ENCODE peak calls at places on chromosomes 1 and 21, in four cellular contexts. F is body of pancreas, M is testis, C is heart right ventricle. Q is an unnamed sample. For H3K4me1, the result is how much of the 10 kb centered on the place peaks cover.

GRCh38 chr1:57431400-57431799 is 7.5 kb upstream of the DAB1 start:
- DNase-seq in F (no peak), M (no peak), C (no peak), Q (no peak)

GRCh38 chr21:43311303-43311817 is 115.6 kb downstream of the SIK1 start:
- DNase-seq in F (peak), M (no peak), C (no peak), Q (no peak)

GRCh38 chr1:207076181-207076949 is 12.3 kb upstream of the C4BPB start:
- DNase-seq in F (no peak), M (no peak), C (no peak), Q (no peak)

GRCh38 chr1:243850368-243851128 is 505 bp upstream of the AKT3 start:
- DNase-seq in F (peak), M (peak), C (peak), Q (peak)

GRCh38 chr1:213979751-213980605 is 7.8 kb upstream of the PROX1 start:
- DNase-seq in F (no peak), M (no peak), C (no peak), Q (no peak)

GRCh38 chr1:188782220-188782841 is 1695.3 kb downstream of the BRINP3 start:
- DNase-seq in F (peak), M (peak), C (no peak), Q (peak)

GRCh38 chr21:46509760-46510159 is 51.1 kb downstream of the DIP2A start:
- DNase-seq in F (peak), M (no peak), C (no peak), Q (no peak)

GRCh38 chr1:39609618-39610331 is 29.7 kb downstream of the HEYL start:
- DNase-seq in F (no peak), M (peak), C (peak), Q (peak)

GRCh38 chr1:48471603-48472576 is at the start of gene SPATA6:
- DNase-seq in F (peak), M (peak), C (peak), Q (peak)
- TF ChIP-seq CTCF in F (no peak), M (no peak), C (peak), Q (no peak)

DNA sequence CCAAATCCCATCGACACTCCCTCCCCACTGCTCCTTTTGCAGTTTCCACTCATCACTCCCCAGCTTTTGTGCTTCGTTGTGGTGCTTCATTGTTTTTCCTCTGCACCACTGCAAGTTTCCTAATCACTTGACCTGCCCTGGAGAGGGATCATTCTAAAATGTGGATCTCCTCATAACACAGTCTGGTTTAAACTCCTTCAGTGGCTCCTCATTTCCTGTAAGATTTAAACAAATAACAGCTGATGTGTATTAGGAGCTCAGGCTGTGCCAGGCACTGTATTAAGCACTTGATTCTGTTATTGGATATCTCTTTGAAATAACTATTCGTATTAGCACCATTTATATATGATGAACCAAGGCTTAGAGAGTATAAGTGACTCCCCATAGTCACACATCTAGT is 51.3 kb downstream of the MAP10 start:
- DNase-seq in F (no peak), M (no peak), C (no peak), Q (no peak)
- H3K4me1 ChIP-seq in F (under half), M (under half), C (under half), Q (under half)

DNA sequence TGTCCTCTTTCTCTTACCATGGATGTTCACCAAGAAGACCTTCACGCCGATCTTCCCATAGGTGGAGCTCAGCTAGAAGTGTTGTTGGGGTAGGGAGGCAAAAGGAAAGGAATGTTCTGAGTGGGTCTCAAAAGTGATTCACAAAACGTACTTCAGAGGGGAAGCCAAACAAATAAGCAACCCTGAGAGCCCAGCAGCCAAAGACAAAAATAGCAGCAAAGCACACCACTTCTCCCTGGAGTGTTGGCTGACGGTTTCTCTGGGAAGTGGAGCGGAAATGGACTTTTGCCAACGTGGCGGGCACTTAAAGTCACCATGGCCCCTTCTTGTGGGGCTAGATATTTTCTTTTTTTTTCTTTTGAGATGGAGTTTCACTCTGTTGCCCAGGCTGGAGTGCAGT is 23.1 kb downstream of the SLC26A9 start:
- DNase-seq in F (no peak), M (peak), C (peak), Q (no peak)
- TF ChIP-seq CTCF in F (no peak), M (no peak), C (no peak), Q (no peak)

GRCh38 chr21:21387891-21388290 is 389.7 kb downstream of the NCAM2 start:
- DNase-seq in F (no peak), M (no peak), C (no peak), Q (no peak)
- H3K4me1 ChIP-seq in F (under half), M (under half), C (under half), Q (under half)

DNA sequence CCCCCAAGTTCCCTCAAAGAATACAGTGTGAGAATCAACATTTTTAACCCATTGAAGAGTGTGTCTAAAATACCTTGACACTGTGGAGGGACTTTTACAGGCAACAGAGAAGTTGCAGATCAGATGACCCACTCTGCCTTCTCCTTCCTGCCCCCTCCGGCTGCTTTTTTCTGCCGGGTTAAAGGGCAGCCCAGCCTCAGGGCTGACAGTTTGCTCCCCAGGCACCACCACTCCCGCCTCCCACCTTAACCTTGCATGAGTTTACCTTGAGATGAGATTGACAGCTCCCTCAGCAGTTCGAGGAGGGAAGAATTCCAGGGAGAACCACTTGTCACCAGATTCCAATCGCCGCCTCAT is 3.2 kb downstream of the MTHFR start:
- DNase-seq in F (no peak), M (peak), C (no peak), Q (no peak)
- TF ChIP-seq CTCF in F (no peak), M (no peak), C (no peak), Q (no peak)

GRCh38 chr1:20083178-20083944 is 13.4 kb downstream of the PLA2G5 start:
- DNase-seq in F (no peak), M (no peak), C (no peak), Q (no peak)

GRCh38 chr1:20082772-20083171 is 12.8 kb downstream of the PLA2G5 start:
- DNase-seq in F (no peak), M (no peak), C (no peak), Q (no peak)

GRCh38 chr1:20079661-20080305 is 9.8 kb downstream of the PLA2G5 start:
- DNase-seq in F (no peak), M (no peak), C (no peak), Q (no peak)

GRCh38 chr1:20080441-20081330 is 10.7 kb downstream of the PLA2G5 start:
- DNase-seq in F (no peak), M (no peak), C (no peak), Q (no peak)

GRCh38 chr1:20081331-20081810 is 11.4 kb downstream of the PLA2G5 start:
- DNase-seq in F (no peak), M (no peak), C (no peak), Q (no peak)
- H3K4me1 ChIP-seq in F (under half), M (under half), C (under half), Q (under half)

Q was measured in BE2C.